ENCODE peak calls at places on chromosomes 1 and 21, in five cellular contexts. H, C, L, V and X are unnamed samples.

GRCh38 chr21:32131960-32132359 is 146.9 kb downstream of the MIS18A start:
- DNase-seq in H (no peak), C (no peak), L (peak; percentile 47), V (peak; percentile 51), X (peak; percentile 20)

GRCh38 chr1:27952147-27952546 is 7.6 kb upstream of the XKR8 start:
- DNase-seq in H (no peak), C (no peak), L (no peak), V (no peak), X (no peak)

GRCh38 chr1:228530086-228530758 is 43.0 kb downstream of the RNF187 start:
- DNase-seq in H (no peak), C (no peak), L (no peak), V (no peak), X (no peak)

GRCh38 chr1:39379187-39379586 is 112.2 kb upstream of the BMP8A start:
- DNase-seq in H (no peak), C (no peak), L (no peak), V (no peak), X (no peak)

GRCh38 chr1:5909576-5910275 is 82.5 kb downstream of the NPHP4 start:
- DNase-seq in H (no peak), C (no peak), L (no peak), V (no peak), X (no peak)

GRCh38 chr1:246814890-246815289 is 90.7 kb downstream of the SCCPDH start:
- DNase-seq in H (no peak), C (no peak), L (no peak), V (no peak), X (no peak)

GRCh38 chr1:160978510-160978927 is 23.9 kb upstream of the ITLN2 start:
- DNase-seq in H (no peak), C (no peak), L (peak; percentile 44), V (no peak), X (peak; percentile 80)

GRCh38 chr1:21050031-21050430 is 126.7 kb downstream of the EIF4G3 start:
- DNase-seq in H (no peak), C (no peak), L (no peak), V (no peak), X (no peak)

GRCh38 chr1:228794173-228794572 is 58.9 kb downstream of the RHOU start:
- DNase-seq in H (no peak), C (peak; percentile 40), L (no peak), V (no peak), X (no peak)

GRCh38 chr1:197976368-197976767 is 59.2 kb downstream of the LHX9 start:
- DNase-seq in H (no peak), C (no peak), L (peak; percentile 12), V (no peak), X (no peak)

GRCh38 chr1:241992734-241993133 is 6.2 kb downstream of the MAP1LC3C start:
- DNase-seq in H (no peak), C (no peak), L (no peak), V (no peak), X (no peak)

GRCh38 chr21:41583274-41583790 is 75.4 kb upstream of the TMPRSS2 start:
- DNase-seq in H (no peak), C (no peak), L (peak; percentile 14), V (no peak), X (peak; percentile 75)

GRCh38 chr1:199684686-199685273 is 342.7 kb upstream of the NR5A2 start:
- DNase-seq in H (peak; percentile 46), C (peak; percentile 8), L (peak; percentile 82), V (peak; percentile 43), X (peak; percentile 25)

GRCh38 chr1:241799414-241799813 is 48.6 kb upstream of the EXO1 start:
- DNase-seq in H (no peak), C (no peak), L (no peak), V (no peak), X (no peak)

GRCh38 chr1:53376041-53376461 is 48.2 kb upstream of the LRP8 start:
- DNase-seq in H (peak; percentile 56), C (no peak), L (no peak), V (no peak), X (no peak)

GRCh38 chr1:200535605-200536004 is 84.9 kb downstream of the KIF14 start:
- DNase-seq in H (peak; percentile 38), C (no peak), L (peak; percentile 64), V (peak; percentile 34), X (peak; percentile 10)

GRCh38 chr1:41102208-41102607 is 80.7 kb upstream of the SLFNL1 start:
- DNase-seq in H (peak; percentile 56), C (no peak), L (peak; percentile 29), V (no peak), X (no peak)

GRCh38 chr1:6028042-6028895 is 17.4 kb upstream of the KCNAB2 start:
- DNase-seq in H (no peak), C (no peak), L (no peak), V (no peak), X (no peak)

GRCh38 chr1:2594641-2595131 is 8.1 kb downstream of the PRXL2B start:
- DNase-seq in H (no peak), C (no peak), L (no peak), V (no peak), X (no peak)

GRCh38 chr1:158011714-158012113 is 18.3 kb downstream of the KIRREL1 start:
- DNase-seq in H (no peak), C (no peak), L (no peak), V (no peak), X (no peak)

DNA sequence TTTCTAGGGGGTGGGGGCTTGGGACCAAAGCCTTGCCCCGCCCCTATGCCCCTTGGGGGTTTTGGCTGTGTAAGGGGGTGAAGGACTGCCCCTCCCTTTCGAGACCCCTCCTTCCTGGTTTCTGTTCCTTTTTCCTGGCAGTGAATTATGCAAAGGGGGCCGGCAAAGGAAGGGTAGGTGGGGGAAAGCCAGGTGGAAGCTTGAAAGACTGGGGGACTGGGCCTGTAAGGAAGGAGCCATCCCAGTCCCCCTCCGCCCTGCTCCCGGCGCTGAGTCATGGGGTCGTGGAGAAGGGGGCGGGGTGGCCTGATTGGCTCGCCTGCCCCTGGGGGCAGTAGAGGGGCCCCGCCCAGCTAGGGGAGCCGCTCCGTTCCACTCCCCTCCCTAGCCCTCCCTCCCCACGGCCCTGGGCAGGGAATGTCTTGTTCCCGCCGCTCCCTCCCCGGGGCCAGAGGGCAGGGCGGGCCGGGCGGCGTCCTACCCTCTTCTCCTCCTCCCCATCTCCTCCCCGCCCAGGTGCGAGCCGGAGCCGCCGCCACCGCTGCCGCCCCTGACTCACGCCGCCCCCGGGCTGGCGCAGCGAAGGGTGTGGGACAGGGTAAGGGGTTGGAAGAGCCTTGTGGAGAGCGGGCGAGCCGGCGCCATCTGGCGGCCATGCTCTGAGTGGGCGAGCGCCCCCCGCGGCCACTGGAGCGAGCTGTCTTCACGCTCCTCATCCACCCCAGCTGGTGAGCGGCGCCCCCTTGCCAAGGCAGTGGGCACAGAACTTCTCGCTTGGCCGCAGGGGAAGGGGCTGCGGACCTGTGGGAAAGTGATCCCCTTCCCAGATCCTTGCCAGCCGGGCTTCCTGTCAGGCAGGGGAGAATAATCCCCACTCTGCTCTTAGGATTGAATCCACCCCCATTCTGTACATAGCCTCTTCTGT is 14.7 kb downstream of the ZBTB7B start:
- DNase-seq in H (peak; percentile 93), C (peak; percentile 47), L (peak; percentile 98), V (peak; percentile 90), X (peak; percentile 88)
- TF ChIP-seq EP300 in H (no peak), C (no peak), L (peak; percentile 30), V (no peak), X (peak; percentile 20)

DNA sequence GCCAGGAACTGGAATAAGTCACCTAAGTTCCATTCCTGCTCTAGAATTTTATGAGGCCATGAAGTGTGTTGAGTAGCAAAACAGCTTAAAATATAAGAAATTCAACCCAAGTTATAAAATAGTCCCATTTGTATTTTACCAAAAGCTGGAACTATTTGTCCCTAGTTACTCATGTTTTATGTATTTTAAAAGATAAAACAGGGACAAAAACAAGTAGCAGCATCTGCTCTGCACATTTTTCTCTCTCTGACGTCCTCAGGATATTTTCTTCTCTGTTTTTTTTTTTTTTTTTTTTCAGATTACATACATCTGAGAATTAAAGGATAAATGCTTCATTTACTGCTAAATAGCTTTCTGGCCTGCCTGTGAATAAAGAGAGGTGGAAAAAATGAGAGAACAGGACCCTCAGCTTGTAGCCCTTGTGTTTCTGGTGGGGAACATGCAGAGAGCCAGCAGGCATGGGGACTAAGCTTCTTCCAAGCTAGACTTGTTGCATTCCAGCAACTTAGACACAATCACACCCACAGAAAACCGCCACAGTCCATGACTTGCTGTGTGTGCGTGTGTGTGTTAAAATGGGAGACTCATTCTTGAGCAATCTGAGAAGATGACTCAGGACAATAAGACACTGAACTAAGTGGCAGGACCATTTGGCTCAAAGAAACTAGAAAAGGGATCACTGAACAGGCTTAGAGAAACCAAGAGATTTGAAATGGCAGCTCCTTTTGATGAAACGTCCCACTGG is 77.8 kb downstream of the HLX start:
- DNase-seq in H (no peak), C (no peak), L (peak; percentile 55), V (no peak), X (no peak)
- TF ChIP-seq SMC3 in H (no peak), C (no peak), L (no peak), V (no peak), X (no peak)

DNA sequence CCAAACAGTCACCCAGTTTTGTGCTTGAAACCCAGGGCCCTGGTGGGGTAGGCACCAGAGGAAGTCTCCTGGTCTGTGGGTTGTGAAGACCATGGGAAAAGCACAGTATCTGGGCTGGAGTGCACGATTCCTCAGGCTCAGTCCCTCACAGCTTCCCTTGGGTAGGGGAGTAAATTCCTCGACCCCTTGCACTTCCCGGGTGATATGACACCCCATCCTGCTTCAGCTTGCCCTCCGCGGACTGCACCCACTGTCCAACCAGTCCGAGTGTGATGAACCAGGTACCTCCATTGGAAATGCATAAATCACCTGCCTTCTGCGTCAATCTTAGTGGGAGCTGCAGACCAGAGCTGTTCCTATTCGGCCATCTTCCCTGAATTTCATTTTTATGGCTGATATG is 133.9 kb upstream of the KCTD3 start:
- DNase-seq in H (no peak), C (no peak), L (no peak), V (no peak), X (no peak)
- TF ChIP-seq EP300 in H (no peak), C (no peak), L (no peak), V (no peak), X (no peak)

DNA sequence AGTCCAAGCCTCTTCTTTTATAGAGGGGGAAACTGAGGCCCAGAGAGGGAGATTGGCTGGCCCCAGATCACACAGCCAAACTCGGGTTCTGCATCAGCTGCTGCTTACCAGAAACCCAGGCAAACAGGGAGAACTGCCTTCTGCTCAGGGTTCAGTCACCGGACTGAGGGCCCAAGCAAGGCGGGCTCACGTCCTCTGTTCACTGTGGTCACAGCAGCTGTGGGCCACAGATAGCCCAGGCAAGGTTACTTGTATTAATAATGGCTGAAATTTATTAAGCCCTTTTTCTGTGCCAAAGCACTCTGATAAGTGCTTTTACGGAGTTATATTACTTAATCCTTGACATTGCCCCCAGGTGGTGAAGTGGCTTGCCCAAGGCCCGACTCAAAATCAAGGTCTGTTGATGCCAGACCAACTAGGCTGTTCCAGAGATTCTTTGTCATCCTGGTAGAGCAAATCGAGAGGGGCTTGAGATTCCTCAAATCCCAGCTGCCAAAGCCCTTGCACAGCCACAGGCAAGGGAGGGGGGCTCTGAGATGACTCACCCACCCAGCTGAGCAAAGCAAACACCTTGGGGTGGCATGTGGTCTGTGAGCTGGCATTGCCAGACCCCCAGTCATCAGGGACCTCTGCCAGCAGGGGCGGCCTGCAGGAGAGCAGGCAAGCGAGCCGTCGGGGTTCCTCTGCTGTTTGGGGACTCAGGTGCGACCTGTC is 36.5 kb downstream of the EPHB2 start:
- DNase-seq in H (no peak), C (no peak), L (peak; percentile 83), V (no peak), X (no peak)
- TF ChIP-seq SMC3 in H (no peak), C (no peak), L (peak; percentile 44), V (no peak), X (no peak)

DNA sequence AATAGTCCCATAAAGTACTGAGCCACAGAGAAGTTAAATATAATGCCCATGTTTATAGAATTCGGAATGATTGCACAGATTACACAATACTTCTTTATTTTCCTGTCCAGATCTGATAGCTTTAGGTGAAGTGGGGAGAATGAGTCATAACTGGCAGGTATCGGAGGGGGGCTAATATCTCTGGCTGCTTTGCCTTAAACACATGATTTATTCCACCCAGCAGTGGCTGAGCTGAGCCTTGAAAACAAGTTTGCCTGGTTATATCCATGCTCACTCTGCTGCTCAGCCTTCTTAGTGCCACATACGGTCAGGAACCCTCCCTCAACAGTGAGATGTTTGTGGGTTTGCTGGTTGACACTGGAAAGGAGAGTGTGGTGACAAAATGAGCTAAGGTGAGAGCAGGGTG is 119.7 kb upstream of the ZNF648 start:
- DNase-seq in H (no peak), C (no peak), L (no peak), V (no peak), X (no peak)
- TF ChIP-seq EP300 in H (no peak), C (no peak), L (no peak), V (no peak), X (no peak)